ENCODE peak calls at places on chromosomes 12 and 14, in five cellular contexts. C is AG09309, T is AML-193, D is PC-9, A is RWPE1. O is an unnamed sample.

GRCh38 chr12:53676715-53677611 is 1.1 kb upstream of the ATP5MC2 start:
- DNase-seq in A (peak; percentile 13), D (no peak), T (peak; percentile 51), C (no peak), O (no peak)

GRCh38 chr12:109833307-109834189 is at the start of gene TRPV4:
- DNase-seq in C (no peak), A (no peak), D (no peak), T (no peak), O (no peak)

GRCh38 chr14:24172261-24172860 is 481 bp downstream of the REC8 start:
- DNase-seq in T (no peak), C (no peak), D (no peak), A (no peak), O (no peak)

GRCh38 chr14:100376751-100377171 is 53.6 kb downstream of the SLC25A47 start:
- DNase-seq in D (no peak), C (no peak), A (peak; percentile 45), T (no peak), O (peak; percentile 20)

GRCh38 chr12:95316798-95317197 is 99.2 kb downstream of the VEZT start:
- DNase-seq in D (no peak), A (no peak), T (no peak), C (no peak), O (no peak)

GRCh38 chr12:94240171-94240570 is 91.8 kb downstream of the PLXNC1 start:
- DNase-seq in T (peak; percentile 72), D (no peak), A (no peak), C (no peak), O (no peak)

GRCh38 chr12:7374423-7375144 is 69.4 kb downstream of the CD163L1 start:
- DNase-seq in D (peak; percentile 60), A (peak; percentile 44), T (peak; percentile 51), C (peak; percentile 1), O (peak; percentile 34)

GRCh38 chr12:89752331-89752730 is 43.7 kb upstream of the ATP2B1 start:
- DNase-seq in D (no peak), T (no peak), C (no peak), A (no peak), O (no peak)

GRCh38 chr12:102539651-102540553 is 59.5 kb upstream of the IGF1 start:
- DNase-seq in A (peak; percentile 19), C (peak; percentile 69), D (peak; percentile 56), T (no peak), O (no peak)

GRCh38 chr14:88326352-88327103 is 3.5 kb upstream of the KCNK10 start:
- DNase-seq in C (no peak), T (no peak), A (no peak), D (no peak), O (no peak)

GRCh38 chr12:12939888-12940287 is 12.1 kb downstream of the GPRC5D start:
- DNase-seq in D (no peak), T (no peak), A (no peak), C (no peak), O (no peak)

GRCh38 chr14:99522457-99522891 is 41.3 kb downstream of the CCNK start:
- DNase-seq in C (no peak), A (no peak), D (no peak), T (no peak), O (no peak)

GRCh38 chr14:95107711-95108110 is 49.6 kb downstream of the DICER1 start:
- DNase-seq in C (no peak), D (no peak), T (no peak), A (no peak), O (no peak)

GRCh38 chr12:60100150-60100549 is 504.3 kb downstream of the SLC16A7 start:
- DNase-seq in T (no peak), D (no peak), C (no peak), A (no peak), O (no peak)

GRCh38 chr14:72554994-72555608 is 338.8 kb downstream of the DPF3 start:
- DNase-seq in T (no peak), A (no peak), C (no peak), D (no peak), O (no peak)

GRCh38 chr14:53148612-53149202 is 4.4 kb downstream of the DDHD1 start:
- DNase-seq in T (no peak), C (no peak), A (no peak), D (no peak), O (no peak)

GRCh38 chr12:129704232-129704830 is 199.5 kb downstream of the TMEM132D start:
- DNase-seq in C (no peak), A (no peak), D (no peak), T (no peak), O (no peak)

GRCh38 chr12:57553343-57554202 is 3.7 kb downstream of the KIF5A start:
- DNase-seq in C (no peak), D (no peak), A (no peak), T (no peak), O (no peak)

GRCh38 chr12:127802271-127802670 is 464.7 kb upstream of the TMEM132C start:
- DNase-seq in C (no peak), A (no peak), T (no peak), D (no peak), O (no peak)

GRCh38 chr12:22228022-22228875 is 106.3 kb downstream of the ST8SIA1 start:
- DNase-seq in T (no peak), A (no peak), C (no peak), D (no peak), O (no peak)